ENCODE peak calls at places on chromosomes 5 and 9, in nine cellular contexts. U, H, D, L, O, S, K, J and W are unnamed samples.

GRCh38 chr9:87107072-87107471 is 159.8 kb upstream of the GAS1 start:
- DNase-seq in U (peak), H (no peak), D (no peak), L (no peak), O (peak), S (no peak), K (peak), J (no peak), W (peak)

GRCh38 chr9:105150991-105151685 is 93.3 kb upstream of the SLC44A1 start:
- DNase-seq in U (no peak), H (no peak), D (no peak), L (peak), O (peak), S (no peak), K (peak), J (no peak), W (no peak)

GRCh38 chr5:161602739-161603138 is 56.2 kb upstream of the GABRB2 start:
- DNase-seq in U (no peak), H (no peak), D (no peak), L (no peak), O (no peak), S (no peak), K (no peak), J (no peak), W (no peak)

GRCh38 chr5:171436804-171437285 is 17.4 kb downstream of the FGF18 start:
- DNase-seq in U (no peak), H (peak), D (no peak), L (no peak), O (no peak), S (no peak), K (no peak), J (no peak), W (no peak)

GRCh38 chr5:39513236-39513635 is 88.5 kb upstream of the DAB2 start:
- DNase-seq in U (no peak), H (no peak), D (no peak), L (no peak), O (peak), S (peak), K (peak), J (peak), W (no peak)

GRCh38 chr9:131702911-131703310 is 37.0 kb downstream of the RAPGEF1 start:
- DNase-seq in U (no peak), H (no peak), D (no peak), L (no peak), O (no peak), S (no peak), K (no peak), J (no peak), W (no peak)

GRCh38 chr9:132006657-132007370 is 72.9 kb downstream of the MED27 start:
- DNase-seq in U (peak), H (no peak), D (no peak), L (peak), O (no peak), S (no peak), K (peak), J (no peak), W (no peak)

GRCh38 chr9:133727277-133727875 is 10.8 kb downstream of the SARDH start:
- DNase-seq in U (no peak), H (peak), D (peak), L (no peak), O (no peak), S (no peak), K (no peak), J (no peak), W (peak)

GRCh38 chr9:118570076-118570475 is 799.2 kb downstream of the BRINP1 start:
- DNase-seq in U (peak), H (no peak), D (no peak), L (no peak), O (no peak), S (no peak), K (no peak), J (no peak), W (no peak)

GRCh38 chr5:92695123-92696084 is 885.6 kb downstream of the NR2F1-AS1 start:
- DNase-seq in U (no peak), H (no peak), D (no peak), L (no peak), O (no peak), S (no peak), K (no peak), J (no peak), W (no peak)

GRCh38 chr5:172102913-172103629 is 85.0 kb downstream of the STK10 start:
- DNase-seq in U (peak), H (no peak), D (no peak), L (peak), O (peak), S (peak), K (peak), J (peak), W (peak)

GRCh38 chr5:73939535-73939934 is 313.5 kb downstream of the ARHGEF28 start:
- DNase-seq in U (no peak), H (no peak), D (no peak), L (no peak), O (peak), S (no peak), K (no peak), J (no peak), W (no peak)

GRCh38 chr5:33725846-33726245 is 165.9 kb downstream of the ADAMTS12 start:
- DNase-seq in U (no peak), H (no peak), D (no peak), L (peak), O (no peak), S (no peak), K (peak), J (no peak), W (no peak)

GRCh38 chr5:7388553-7388952 is 7.4 kb upstream of the ADCY2 start:
- DNase-seq in U (no peak), H (no peak), D (no peak), L (no peak), O (no peak), S (no peak), K (no peak), J (no peak), W (no peak)

GRCh38 chr5:127599321-127599720 is 49.6 kb upstream of the CTXN3 start:
- DNase-seq in U (no peak), H (no peak), D (no peak), L (no peak), O (no peak), S (no peak), K (no peak), J (no peak), W (no peak)

GRCh38 chr5:93192683-93193082 is 388.3 kb downstream of the NR2F1-AS1 start:
- DNase-seq in U (peak), H (no peak), D (no peak), L (no peak), O (no peak), S (peak), K (no peak), J (no peak), W (no peak)

GRCh38 chr5:140073296-140073695 is 30.2 kb upstream of the NRG2 start:
- DNase-seq in U (no peak), H (no peak), D (no peak), L (peak), O (no peak), S (no peak), K (peak), J (no peak), W (no peak)

GRCh38 chr5:137794863-137795262 is 40.7 kb upstream of the HNRNPA0 start:
- DNase-seq in U (peak), H (no peak), D (no peak), L (no peak), O (no peak), S (no peak), K (no peak), J (no peak), W (no peak)

GRCh38 chr5:170570492-170570891 is 66.7 kb downstream of the KCNIP1 start:
- DNase-seq in U (no peak), H (peak), D (no peak), L (no peak), O (no peak), S (no peak), K (no peak), J (no peak), W (no peak)

GRCh38 chr5:53480474-53481353 is at the start of gene FST:
- DNase-seq in U (peak), H (no peak), D (no peak), L (peak), O (no peak), S (no peak), K (peak), J (peak), W (no peak)

GRCh38 chr5:159849437-159850191 is 66.7 kb upstream of the ADRA1B start:
- DNase-seq in U (no peak), H (no peak), D (no peak), L (peak), O (no peak), S (no peak), K (peak), J (no peak), W (no peak)

GRCh38 chr5:170623576-170624181 is 119.9 kb downstream of the KCNIP1 start:
- DNase-seq in U (peak), H (peak), D (peak), L (peak), O (peak), S (peak), K (peak), J (peak), W (peak)

GRCh38 chr9:135076143-135076875 is 11.2 kb upstream of the OLFM1 start:
- DNase-seq in U (no peak), H (no peak), D (no peak), L (no peak), O (no peak), S (no peak), K (no peak), J (peak), W (peak)

GRCh38 chr9:83155733-83156132 is 92.8 kb upstream of the RASEF start:
- DNase-seq in U (no peak), H (no peak), D (no peak), L (no peak), O (no peak), S (no peak), K (no peak), J (no peak), W (no peak)

GRCh38 chr5:30438785-30439184 is 754.7 kb upstream of the CDH6 start:
- DNase-seq in U (peak), H (no peak), D (no peak), L (no peak), O (no peak), S (no peak), K (no peak), J (no peak), W (no peak)

GRCh38 chr9:107712390-107712789 is 222.8 kb upstream of the KLF4 start:
- DNase-seq in U (no peak), H (no peak), D (no peak), L (peak), O (peak), S (peak), K (peak), J (no peak), W (no peak)

GRCh38 chr9:69173891-69174644 is at the start of gene TJP2:
- DNase-seq in U (peak), H (peak), D (peak), L (peak), O (no peak), S (no peak), K (peak), J (peak), W (peak)

GRCh38 chr9:137461663-137462395 is 2.7 kb upstream of the NSMF start:
- DNase-seq in U (peak), H (peak), D (no peak), L (peak), O (peak), S (peak), K (no peak), J (peak), W (peak)

GRCh38 chr5:71601222-71602026 is 14.3 kb downstream of the MCCC2 start:
- DNase-seq in U (peak), H (peak), D (no peak), L (peak), O (peak), S (peak), K (peak), J (peak), W (peak)
- H3K27ac ChIP-seq in U (no peak), H (no peak), D (no peak), L (peak), O (peak), S (peak), K (peak), J (peak), W (peak)

GRCh38 chr9:129751841-129752801 is 721 bp downstream of the PTGES start:
- DNase-seq in U (no peak), H (peak), D (no peak), L (peak), O (no peak), S (no peak), K (no peak), J (no peak), W (peak)
- H3K4me3 ChIP-seq in U (no peak), H (no peak), D (peak), L (no peak), O (peak), S (peak), K (peak), J (no peak), W (peak)

GRCh38 chr5:131754363-131754762 is 42.5 kb downstream of the FNIP1 start:
- DNase-seq in U (no peak), H (no peak), D (no peak), L (no peak), O (no peak), S (no peak), K (no peak), J (no peak), W (no peak)
- H3K27ac ChIP-seq in U (no peak), H (no peak), D (no peak), L (no peak), O (no peak), S (no peak), K (no peak), J (no peak), W (no peak)

DNA sequence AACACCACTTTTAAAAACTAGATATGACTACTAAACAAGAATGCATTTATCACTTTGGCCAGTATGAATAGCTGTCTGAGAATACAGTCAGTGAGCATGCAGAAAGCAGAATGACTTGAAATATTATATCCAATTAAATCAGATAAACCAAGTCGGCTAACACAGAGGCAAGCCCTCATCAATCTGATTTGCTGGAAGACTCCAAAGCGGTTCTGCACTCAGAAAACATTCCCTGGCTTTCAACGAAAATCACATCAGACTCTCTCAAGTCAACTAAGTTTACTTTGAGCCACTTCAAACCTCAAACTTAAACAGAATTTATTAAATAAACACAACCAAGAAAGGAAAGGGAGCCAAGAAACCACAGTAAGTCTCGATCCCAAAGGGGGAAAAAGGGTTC is 1.4 kb downstream of the MYO10 start:
- DNase-seq in U (no peak), H (no peak), D (no peak), L (peak), O (no peak), S (no peak), K (peak), J (no peak), W (no peak)
- H3K4me3 ChIP-seq in U (peak), H (peak), D (peak), L (no peak), O (peak), S (peak), K (peak), J (no peak), W (peak)

GRCh38 chr9:70617033-70617432 is 202.6 kb upstream of the KLF9 start:
- DNase-seq in U (no peak), H (no peak), D (no peak), L (no peak), O (no peak), S (no peak), K (no peak), J (no peak), W (no peak)

GRCh38 chr9:70613024-70613768 is 198.7 kb upstream of the KLF9 start:
- DNase-seq in U (no peak), H (no peak), D (no peak), L (no peak), O (no peak), S (no peak), K (no peak), J (no peak), W (no peak)

GRCh38 chr9:70614786-70615565 is 200.5 kb upstream of the KLF9 start:
- DNase-seq in U (no peak), H (no peak), D (peak), L (no peak), O (no peak), S (no peak), K (no peak), J (no peak), W (no peak)

GRCh38 chr9:70616401-70617010 is 202.0 kb upstream of the KLF9 start:
- DNase-seq in U (no peak), H (no peak), D (no peak), L (no peak), O (no peak), S (no peak), K (no peak), J (no peak), W (no peak)

DNA sequence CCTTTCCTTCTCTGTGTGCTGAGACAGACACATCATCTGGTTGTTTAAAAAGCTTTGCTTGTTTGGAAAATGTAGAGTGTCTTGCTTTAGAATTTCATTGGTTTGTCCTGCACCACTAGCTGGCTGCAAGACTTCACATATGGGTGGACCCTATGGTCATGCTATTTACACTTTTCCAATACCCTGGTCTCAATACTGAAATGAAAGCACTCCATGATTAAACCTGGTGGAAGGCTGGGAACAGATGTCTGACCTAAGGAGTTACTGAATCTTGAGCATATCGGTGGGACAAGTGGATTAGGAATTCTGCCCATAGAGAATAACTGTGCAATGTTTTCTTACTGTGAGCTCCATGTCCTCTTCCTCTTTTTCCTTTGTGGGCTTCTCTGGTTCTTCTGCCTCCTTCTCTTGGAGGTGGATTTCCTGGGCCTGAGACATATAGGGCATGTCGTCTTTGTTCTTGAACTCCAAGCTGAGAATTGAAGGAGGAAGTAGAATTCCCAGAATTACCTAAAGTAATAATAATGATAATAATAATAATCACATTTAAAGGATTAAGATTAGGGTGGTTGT is 201.2 kb upstream of the KLF9 start:
- DNase-seq in U (no peak), H (no peak), D (no peak), L (no peak), O (no peak), S (no peak), K (no peak), J (no peak), W (no peak)
- H3K27ac ChIP-seq in U (no peak), H (no peak), D (peak), L (no peak), O (no peak), S (no peak), K (no peak), J (no peak), W (no peak)

GRCh38 chr5:41247135-41247534 is 33.8 kb upstream of the C6 start:
- DNase-seq in U (no peak), H (no peak), D (no peak), L (no peak), O (no peak), S (no peak), K (no peak), J (no peak), W (no peak)

GRCh38 chr5:41253109-41253508 is 39.8 kb upstream of the C6 start:
- DNase-seq in U (no peak), H (no peak), D (no peak), L (no peak), O (no peak), S (no peak), K (no peak), J (no peak), W (no peak)

GRCh38 chr5:41252036-41252435 is 38.7 kb upstream of the C6 start:
- DNase-seq in U (no peak), H (no peak), D (no peak), L (no peak), O (no peak), S (no peak), K (peak), J (no peak), W (no peak)

GRCh38 chr5:41246376-41246775 is 33.0 kb upstream of the C6 start:
- DNase-seq in U (no peak), H (no peak), D (no peak), L (peak), O (peak), S (peak), K (peak), J (no peak), W (peak)

GRCh38 chr5:41250351-41250987 is 37.1 kb upstream of the C6 start:
- DNase-seq in U (no peak), H (no peak), D (no peak), L (no peak), O (no peak), S (no peak), K (no peak), J (no peak), W (no peak)
- H3K4me3 ChIP-seq in U (no peak), H (no peak), D (no peak), L (no peak), O (no peak), S (no peak), K (no peak), J (no peak), W (no peak)

DNA sequence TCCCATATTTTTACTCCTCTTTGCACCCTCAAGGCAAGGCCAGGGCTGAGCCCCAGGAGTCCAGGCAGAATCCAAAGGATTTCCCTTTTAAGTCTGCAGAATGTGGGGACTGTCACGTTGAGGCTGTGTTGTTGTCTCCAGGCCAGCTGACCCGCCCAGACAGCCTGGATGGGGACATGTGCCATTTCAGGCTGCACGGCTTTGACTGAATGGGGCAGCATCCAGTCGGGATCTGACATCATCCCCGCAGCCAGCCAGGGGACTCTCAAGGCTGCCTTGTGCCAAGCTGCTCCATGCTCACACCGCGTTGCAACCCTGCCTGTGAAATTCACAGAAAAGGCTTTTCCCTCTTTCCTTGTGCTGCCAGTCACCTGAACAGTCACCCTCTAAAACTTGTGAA is 2.2 kb upstream of the ZNF366 start:
- DNase-seq in U (no peak), H (no peak), D (peak), L (no peak), O (no peak), S (no peak), K (no peak), J (no peak), W (no peak)
- H3K27ac ChIP-seq in U (no peak), H (no peak), D (peak), L (no peak), O (no peak), S (no peak), K (no peak), J (no peak), W (no peak)